ENCODE peak calls at places on chromosomes 3 and 15, in ten cellular contexts. V, E, O, C, N, X, Y, Q, D and R are unnamed samples.

GRCh38 chr3:124322309-124322880 is 330.5 kb upstream of the ROPN1 start:
- DNase-seq in X (no peak), C (no peak), E (no peak), Y (no peak), V (no peak), N (no peak), D (no peak), O (no peak), Q (no peak), R (no peak)

GRCh38 chr3:11601446-11602241 is 42.1 kb downstream of the VGLL4 start:
- DNase-seq in E (no peak), X (peak), N (peak), C (no peak), Y (peak), O (peak), V (peak), Q (no peak), D (peak), R (peak)

GRCh38 chr15:42070966-42071350 is 23.4 kb downstream of the PLA2G4D start:
- DNase-seq in Y (no peak), N (no peak), X (no peak), D (peak), V (no peak), Q (no peak), C (no peak), O (no peak), E (no peak), R (no peak)

GRCh38 chr15:41559489-41560177 is 621 bp downstream of the TYRO3 start:
- DNase-seq in D (no peak), O (peak), Q (no peak), N (no peak), C (no peak), Y (no peak), X (no peak), E (no peak), V (peak), R (no peak)

GRCh38 chr3:138594150-138594934 is at the start of gene CEP70:
- DNase-seq in D (peak), N (peak), E (peak), Y (peak), O (peak), Q (peak), X (peak), V (peak), C (peak), R (peak)

GRCh38 chr15:67137951-67138935 is 72.8 kb downstream of the SMAD3 start:
- DNase-seq in C (peak), X (no peak), Y (no peak), O (no peak), N (no peak), D (no peak), V (peak), E (no peak), Q (no peak), R (no peak)

GRCh38 chr3:14151471-14152083 is 26.7 kb downstream of the TMEM43 start:
- DNase-seq in D (no peak), V (no peak), X (no peak), O (no peak), N (no peak), E (no peak), C (no peak), Y (no peak), Q (no peak), R (no peak)

GRCh38 chr3:115634052-115634451 is 10.7 kb downstream of the GAP43 start:
- DNase-seq in Q (no peak), O (no peak), Y (no peak), D (no peak), C (no peak), V (no peak), N (no peak), X (no peak), E (no peak), R (no peak)

GRCh38 chr15:100710213-100710612 is 107.8 kb downstream of the ASB7 start:
- DNase-seq in E (no peak), O (no peak), Q (no peak), D (no peak), N (no peak), X (no peak), Y (no peak), C (no peak), V (no peak), R (no peak)

GRCh38 chr3:149010966-149011365 is 19.6 kb downstream of the GYG1 start:
- DNase-seq in D (no peak), O (no peak), C (no peak), N (no peak), V (no peak), E (no peak), X (no peak), Q (no peak), Y (no peak), R (no peak)

GRCh38 chr15:58043192-58043903 is 22.2 kb downstream of the ALDH1A2 start:
- DNase-seq in O (no peak), Q (no peak), V (peak), E (peak), D (no peak), N (peak), C (peak), X (peak), Y (peak), R (no peak)

GRCh38 chr15:58040117-58040516 is 25.4 kb downstream of the ALDH1A2 start:
- DNase-seq in E (peak), C (no peak), Q (no peak), Y (no peak), N (no peak), X (no peak), D (no peak), V (no peak), O (no peak), R (no peak)

GRCh38 chr15:58038426-58039106 is 26.9 kb downstream of the ALDH1A2 start:
- DNase-seq in N (peak), Q (no peak), X (no peak), D (no peak), O (no peak), C (peak), V (peak), E (peak), Y (peak), R (no peak)

GRCh38 chr15:58039260-58040035 is 26.1 kb downstream of the ALDH1A2 start:
- DNase-seq in E (no peak), X (no peak), O (no peak), D (no peak), N (no peak), V (no peak), Q (no peak), Y (no peak), C (peak), R (no peak)

DNA sequence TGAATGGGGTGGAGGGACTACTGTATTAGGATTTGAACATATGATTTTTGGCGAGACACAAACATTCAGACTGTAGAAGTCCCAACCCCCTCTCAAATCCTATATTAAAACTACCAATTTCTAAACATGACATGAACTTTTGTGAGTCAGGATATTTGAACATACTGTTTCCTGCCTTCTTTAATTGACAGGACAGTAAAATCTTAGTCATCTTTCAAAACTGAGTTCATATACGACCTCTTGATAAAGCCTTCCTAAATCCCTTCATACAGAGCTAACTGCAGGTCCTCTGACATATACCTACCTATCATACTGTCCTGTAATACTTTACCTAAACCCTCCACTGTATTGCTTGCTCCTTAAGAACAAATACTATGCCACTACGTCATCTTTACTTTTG is 23.5 kb downstream of the ALDH1A2 start:
- DNase-seq in V (no peak), N (no peak), X (no peak), Q (no peak), C (no peak), Y (no peak), D (no peak), E (no peak), O (no peak), R (no peak)
- TF ChIP-seq CTCF in V (no peak), N (no peak), X (no peak), Q (no peak), C (no peak), Y (no peak), D (no peak), E (peak), O (no peak), R (no peak)

GRCh38 chr15:39341238-39341637 is 239.6 kb upstream of the THBS1 start:
- DNase-seq in N (no peak), Y (no peak), X (no peak), D (peak), V (no peak), E (no peak), O (no peak), Q (no peak), C (no peak), R (no peak)
- TF ChIP-seq CTCF in N (no peak), Y (no peak), X (no peak), D (no peak), V (no peak), E (no peak), O (no peak), Q (no peak), C (no peak), R (no peak)

GRCh38 chr15:93088200-93088980 is 621 bp downstream of the RGMA start:
- DNase-seq in E (peak), O (peak), V (no peak), C (no peak), N (peak), D (peak), X (no peak), Q (no peak), Y (no peak), R (no peak)
- TF ChIP-seq CTCF in E (no peak), O (no peak), V (no peak), C (no peak), N (no peak), D (no peak), X (peak), Q (no peak), Y (no peak), R (no peak)

GRCh38 chr3:196962930-196963259 is 5.7 kb downstream of the PIGZ start:
- DNase-seq in X (no peak), O (no peak), V (no peak), N (no peak), D (no peak), Q (no peak), Y (no peak), C (no peak), E (no peak), R (no peak)
- TF ChIP-seq CTCF in X (no peak), O (no peak), V (no peak), N (no peak), D (no peak), Q (no peak), Y (no peak), C (no peak), E (no peak), R (no peak)

DNA sequence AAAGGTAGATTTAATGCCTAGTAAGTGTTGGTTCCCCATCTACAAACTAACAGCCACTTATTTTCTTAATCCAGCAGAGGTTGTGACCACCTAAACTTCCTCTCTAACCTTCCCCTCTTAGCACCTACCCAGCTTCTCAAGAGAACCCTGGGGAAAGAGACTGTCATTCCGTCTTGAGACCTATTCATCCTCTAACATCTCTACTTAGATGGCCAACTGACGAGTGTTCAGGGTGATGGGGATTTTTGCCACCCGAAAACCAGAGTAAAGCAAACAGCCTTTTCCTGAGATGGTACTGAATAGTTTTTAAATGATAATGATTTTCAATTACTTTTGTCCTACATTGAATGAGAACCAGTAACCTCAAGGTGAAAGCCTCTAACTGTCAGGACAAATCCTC is 9.3 kb upstream of the GBE1 start:
- DNase-seq in D (no peak), N (no peak), E (no peak), V (no peak), O (no peak), Y (no peak), Q (no peak), X (no peak), C (no peak), R (no peak)
- TF ChIP-seq CTCF in D (no peak), N (no peak), E (no peak), V (no peak), O (no peak), Y (no peak), Q (no peak), X (no peak), C (no peak), R (no peak)

DNA sequence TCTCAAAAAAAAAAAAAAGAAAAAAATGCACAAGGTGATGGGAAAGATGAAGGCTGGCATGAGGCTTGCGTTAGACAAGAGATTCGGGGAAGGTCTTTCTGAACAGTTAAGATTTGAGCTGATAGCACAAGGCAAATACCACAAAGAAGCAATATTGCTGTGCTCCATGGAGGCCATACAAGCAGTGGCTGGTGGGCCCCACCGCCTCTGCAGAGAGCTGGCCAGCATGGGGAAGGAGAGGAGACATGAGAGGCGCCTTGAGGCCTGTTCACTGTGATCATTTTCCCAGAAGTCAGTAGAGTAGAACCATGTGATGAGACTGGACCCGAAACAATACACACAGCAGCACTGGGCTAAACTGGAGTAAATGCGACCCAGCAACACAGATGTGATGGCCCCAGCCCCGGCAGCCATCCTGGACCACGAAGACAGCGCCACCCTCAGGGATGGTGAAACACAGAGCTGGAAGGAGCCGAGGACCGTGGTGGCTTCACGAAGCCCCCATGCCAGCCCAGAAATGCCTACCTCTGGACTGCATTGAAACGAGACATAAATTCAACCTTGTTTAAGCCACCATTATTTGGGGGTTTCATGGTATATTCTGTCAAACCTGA is 5.5 kb downstream of the XXYLT1 start:
- DNase-seq in N (no peak), E (no peak), D (peak), O (no peak), C (no peak), Q (no peak), Y (no peak), X (no peak), V (no peak), R (no peak)
- TF ChIP-seq CTCF in N (no peak), E (no peak), D (no peak), O (no peak), C (no peak), Q (no peak), Y (no peak), X (no peak), V (no peak), R (no peak)

GRCh38 chr3:65166531-65166930 is 478.7 kb upstream of the ADAMTS9 start:
- DNase-seq in D (no peak), Q (no peak), N (no peak), V (no peak), C (no peak), Y (no peak), O (no peak), E (peak), X (no peak), R (no peak)

GRCh38 chr3:65174713-65175112 is 486.9 kb upstream of the ADAMTS9 start:
- DNase-seq in Y (no peak), X (no peak), N (no peak), Q (no peak), D (no peak), E (no peak), V (no peak), O (no peak), C (no peak), R (no peak)

GRCh38 chr3:65173841-65174240 is 486.0 kb upstream of the ADAMTS9 start:
- DNase-seq in V (no peak), D (no peak), C (no peak), E (peak), Q (no peak), O (no peak), N (peak), X (no peak), Y (peak), R (no peak)

GRCh38 chr3:65168547-65168946 is 480.7 kb upstream of the ADAMTS9 start:
- DNase-seq in Y (peak), Q (no peak), O (no peak), E (no peak), V (no peak), D (no peak), N (no peak), X (no peak), C (peak), R (no peak)

DNA sequence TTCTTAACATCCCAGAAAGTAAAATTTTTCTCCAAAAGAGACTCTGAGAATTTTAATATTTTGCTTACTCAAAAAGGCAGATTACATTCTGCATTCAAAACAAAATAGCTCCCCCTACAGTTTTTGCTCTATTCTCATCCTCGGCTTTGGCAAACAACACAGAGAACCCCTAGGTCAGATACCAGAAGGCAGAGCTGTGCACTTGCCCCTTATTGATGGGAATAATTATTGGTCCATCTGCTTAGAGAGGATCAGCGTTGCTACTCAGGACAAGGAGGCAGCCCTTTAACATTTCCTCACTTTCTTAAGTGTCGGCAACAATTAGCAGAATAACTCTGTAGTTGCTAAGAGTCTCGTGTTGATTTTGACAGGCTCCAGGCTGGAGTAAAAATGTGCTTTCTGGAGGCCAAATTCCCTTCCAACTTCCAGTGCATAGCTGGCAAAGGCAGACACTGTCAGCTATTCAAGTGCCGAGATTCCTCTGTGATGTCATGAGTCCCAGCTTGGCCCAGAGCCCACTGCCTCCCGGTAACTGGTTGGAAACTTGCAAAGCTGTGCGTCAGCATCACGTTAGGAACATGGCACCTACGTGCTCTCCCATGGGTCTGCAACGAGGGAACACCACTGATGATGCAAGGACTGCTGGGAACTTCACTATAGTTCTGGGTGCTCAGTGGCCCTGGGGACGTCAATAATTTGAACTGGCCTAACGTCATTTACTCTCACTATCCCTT is 482.7 kb upstream of the ADAMTS9 start:
- DNase-seq in X (no peak), E (peak), Q (peak), O (peak), Y (peak), V (peak), N (peak), C (peak), D (no peak), R (no peak)
- TF ChIP-seq CTCF in X (no peak), E (peak), Q (peak), O (peak), Y (peak), V (peak), N (peak), C (peak), D (peak), R (no peak)

GRCh38 chr3:195895078-195895899 is 13.1 kb downstream of the TNK2 start:
- DNase-seq in Y (no peak), D (peak), V (no peak), N (no peak), Q (no peak), E (peak), C (peak), O (peak), X (peak), R (peak)
- TF ChIP-seq CTCF in Y (peak), D (no peak), V (peak), N (no peak), Q (peak), E (no peak), C (no peak), O (no peak), X (peak), R (no peak)